ENCODE peak calls at places on chromosomes 12 and 14, in eight cellular contexts. T is mesothelial cell of epicardium; A is stimulated activated CD4-positive, alpha-beta T cell treated with anti-CD3 and anti-CD28 coated beads, Interleukin-1b, Interleukin-23, amount 100 ng/mL, for 24 hours; U is SK-N-DZ; R is NB4; J is WERI-Rb-1; Z is activated naive CD4-positive, alpha-beta T cell; Y is NCI-H1417. C is an unnamed sample.

GRCh38 chr12:3454780-3455179 is 36.2 kb upstream of the PRMT8 start:
- DNase-seq in T (no peak), A (no peak), U (no peak), R (no peak), J (no peak), Z (no peak), Y (no peak), C (no peak)

GRCh38 chr14:39419272-39419671 is 13.0 kb downstream of the FBXO33 start:
- DNase-seq in T (no peak), A (no peak), U (peak; percentile 12), R (peak; percentile 13), J (no peak), Z (no peak), Y (no peak), C (no peak)

GRCh38 chr12:71840226-71840847 is 778 bp downstream of the TBC1D15 start:
- DNase-seq in T (no peak), A (no peak), U (no peak), R (peak; percentile 48), J (no peak), Z (peak; percentile 5), Y (peak; percentile 82), C (no peak)

GRCh38 chr14:69284170-69284569 is 24.2 kb downstream of the GALNT16 start:
- DNase-seq in T (no peak), A (no peak), U (no peak), R (no peak), J (no peak), Z (no peak), Y (no peak), C (no peak)

GRCh38 chr14:53127151-53127550 is 26.0 kb downstream of the DDHD1 start:
- DNase-seq in T (no peak), A (no peak), U (no peak), R (no peak), J (no peak), Z (no peak), Y (no peak), C (no peak)

GRCh38 chr12:2924019-2924418 is 33.3 kb downstream of the TULP3 start:
- DNase-seq in T (no peak), A (no peak), U (no peak), R (no peak), J (no peak), Z (no peak), Y (no peak), C (no peak)

GRCh38 chr12:11861864-11862600 is 208.7 kb upstream of the BCL2L14 start:
- DNase-seq in T (no peak), A (no peak), U (no peak), R (no peak), J (peak; percentile 48), Z (no peak), Y (no peak), C (no peak)

GRCh38 chr14:66432334-66432733 is 53.8 kb upstream of the CCDC196 start:
- DNase-seq in T (no peak), A (no peak), U (no peak), R (no peak), J (no peak), Z (no peak), Y (no peak), C (no peak)

GRCh38 chr12:22626429-22626828 is 1.5 kb downstream of the ETNK1 start:
- DNase-seq in T (no peak), A (no peak), U (no peak), R (peak; percentile 40), J (no peak), Z (no peak), Y (peak; percentile 46), C (no peak)

GRCh38 chr12:3218150-3218845 is 141.1 kb downstream of the TSPAN9 start:
- DNase-seq in T (peak; percentile 65), A (no peak), U (peak; percentile 64), R (peak; percentile 60), J (peak; percentile 57), Z (no peak), Y (peak; percentile 86), C (no peak)

GRCh38 chr12:96399919-96400630 is at the start of gene CDK17:
- DNase-seq in T (peak; percentile 86), A (peak; percentile 69), U (peak; percentile 80), R (peak; percentile 95), J (peak; percentile 77), Z (peak; percentile 78), Y (peak; percentile 94), C (peak; percentile 12)

GRCh38 chr12:132263451-132264065 is 65.8 kb downstream of the GALNT9 start:
- DNase-seq in T (no peak), A (no peak), U (no peak), R (no peak), J (no peak), Z (no peak), Y (no peak), C (no peak)

GRCh38 chr12:27244680-27245005 is 557 bp downstream of the STK38L start:
- DNase-seq in T (no peak), A (no peak), U (no peak), R (no peak), J (no peak), Z (no peak), Y (no peak), C (no peak)

GRCh38 chr12:32901553-32901952 is 5.0 kb upstream of the PKP2 start:
- DNase-seq in T (no peak), A (no peak), U (no peak), R (no peak), J (no peak), Z (no peak), Y (no peak), C (peak; percentile 37)

GRCh38 chr12:61993734-61994345 is 266.4 kb upstream of the USP15 start:
- DNase-seq in T (no peak), A (no peak), U (peak; percentile 62), R (peak; percentile 60), J (no peak), Z (no peak), Y (peak; percentile 83), C (no peak)

GRCh38 chr14:60514378-60515243 is 5.7 kb downstream of the SIX6 start:
- DNase-seq in T (peak; percentile 52), A (peak; percentile 11), U (peak; percentile 20), R (no peak), J (peak; percentile 89), Z (no peak), Y (peak; percentile 86), C (no peak)

GRCh38 chr14:31068235-31068634 is 42.1 kb upstream of the STRN3 start:
- DNase-seq in T (no peak), A (no peak), U (no peak), R (no peak), J (no peak), Z (no peak), Y (no peak), C (no peak)

GRCh38 chr14:90795744-90796143 is 20.5 kb downstream of the TTC7B start:
- DNase-seq in T (no peak), A (no peak), U (no peak), R (peak; percentile 59), J (no peak), Z (no peak), Y (no peak), C (no peak)

GRCh38 chr14:64232095-64232830 is 61.9 kb downstream of the ESR2 start:
- DNase-seq in T (no peak), A (no peak), U (no peak), R (peak; percentile 52), J (no peak), Z (no peak), Y (no peak), C (no peak)

GRCh38 chr12:19183121-19183838 is 53.7 kb downstream of the PLEKHA5 start:
- DNase-seq in T (no peak), A (no peak), U (no peak), R (peak; percentile 29), J (no peak), Z (no peak), Y (no peak), C (no peak)

GRCh38 chr12:46049665-46050064 is 59.3 kb upstream of the SCAF11 start:
- DNase-seq in T (no peak), A (no peak), U (no peak), R (no peak), J (no peak), Z (no peak), Y (no peak), C (no peak)

GRCh38 chr14:68786491-68787234 is 6.2 kb downstream of the ZFP36L1 start:
- DNase-seq in T (no peak), A (no peak), U (no peak), R (no peak), J (no peak), Z (no peak), Y (no peak), C (no peak)

GRCh38 chr12:82757059-82757458 is 70.4 kb downstream of the TMTC2 start:
- DNase-seq in T (no peak), A (no peak), U (no peak), R (no peak), J (no peak), Z (no peak), Y (no peak), C (no peak)

GRCh38 chr14:29990993-29991392 is 63.3 kb upstream of the PRKD1 start:
- DNase-seq in T (no peak), A (no peak), U (no peak), R (no peak), J (no peak), Z (no peak), Y (no peak), C (no peak)